ENCODE peak calls at places on chromosomes 16 and 17, in five cellular contexts. X, G, P, T and M are unnamed samples. For H3K9me3, the result is how much of the 10 kb centered on the place peaks cover.

GRCh38 chr17:51258756-51259573 is 884 bp downstream of the MBTD1 start:
- DNase-seq in X (no peak), G (no peak), P (peak), T (peak), M (peak)

GRCh38 chr17:69900829-69901228 is 174.2 kb upstream of the KCNJ16 start:
- DNase-seq in X (no peak), G (no peak), P (no peak), T (no peak), M (no peak)

GRCh38 chr17:64038331-64039105 is 18.1 kb upstream of the ICAM2 start:
- DNase-seq in X (no peak), G (no peak), P (no peak), T (no peak), M (no peak)

GRCh38 chr16:57143125-57143965 is 42.5 kb downstream of the PSME3IP1 start:
- DNase-seq in X (no peak), G (no peak), P (no peak), T (no peak), M (no peak)

GRCh38 chr17:59545942-59546341 is 19.5 kb upstream of the DHX40 start:
- DNase-seq in X (no peak), G (no peak), P (no peak), T (no peak), M (no peak)

GRCh38 chr16:48963901-48964615 is 317.6 kb downstream of the CBLN1 start:
- DNase-seq in X (peak), G (no peak), P (no peak), T (no peak), M (no peak)

GRCh38 chr16:22683258-22683657 is 130.7 kb upstream of the HS3ST2 start:
- DNase-seq in X (no peak), G (no peak), P (no peak), T (no peak), M (no peak)

GRCh38 chr16:74758801-74759200 is 15.8 kb downstream of the FA2H start:
- DNase-seq in X (no peak), G (no peak), P (no peak), T (no peak), M (no peak)

GRCh38 chr17:60442271-60443201 is 20.2 kb downstream of the CHCT1 start:
- DNase-seq in X (no peak), G (no peak), P (peak), T (no peak), M (no peak)

GRCh38 chr16:22721497-22722100 is 92.4 kb upstream of the HS3ST2 start:
- DNase-seq in X (no peak), G (no peak), P (no peak), T (no peak), M (no peak)

GRCh38 chr16:89422905-89423630 is 67.3 kb downstream of the ANKRD11 start:
- DNase-seq in X (no peak), G (no peak), P (peak), T (no peak), M (no peak)

GRCh38 chr16:87182759-87183158 is 134.4 kb downstream of the C16orf95 start:
- DNase-seq in X (no peak), G (no peak), P (no peak), T (no peak), M (no peak)

GRCh38 chr17:6712058-6712853 is 913 bp downstream of the SLC13A5 start:
- DNase-seq in X (no peak), G (no peak), P (peak), T (no peak), M (no peak)

GRCh38 chr16:85372627-85373372 is 240.3 kb upstream of the GSE1 start:
- DNase-seq in X (no peak), G (peak), P (peak), T (peak), M (no peak)

GRCh38 chr17:33154869-33155455 is 138.1 kb downstream of the ASIC2 start:
- DNase-seq in X (no peak), G (no peak), P (no peak), T (no peak), M (no peak)

GRCh38 chr16:65767125-65767524 is 599.4 kb upstream of the CDH5 start:
- DNase-seq in X (no peak), G (no peak), P (no peak), T (no peak), M (no peak)

GRCh38 chr17:50634915-50635719 is 436 bp downstream of the ABCC3 start:
- DNase-seq in X (no peak), G (no peak), P (no peak), T (no peak), M (no peak)

GRCh38 chr17:61235821-61236197 is 163.8 kb upstream of the TBX2 start:
- DNase-seq in X (no peak), G (no peak), P (peak), T (no peak), M (no peak)

GRCh38 chr17:19706791-19707727 is 9.3 kb downstream of the SLC47A2 start:
- DNase-seq in X (no peak), G (no peak), P (no peak), T (peak), M (no peak)

GRCh38 chr17:32958418-32958817 is 30.5 kb downstream of the TMEM98 start:
- DNase-seq in X (no peak), G (no peak), P (no peak), T (no peak), M (no peak)

GRCh38 chr16:50245417-50246298 is 20.7 kb upstream of the ADCY7 start:
- DNase-seq in X (peak), G (peak), P (peak), T (peak), M (peak)

GRCh38 chr17:27218719-27219488 is 75.0 kb upstream of the WSB1 start:
- DNase-seq in X (no peak), G (no peak), P (no peak), T (no peak), M (no peak)

DNA sequence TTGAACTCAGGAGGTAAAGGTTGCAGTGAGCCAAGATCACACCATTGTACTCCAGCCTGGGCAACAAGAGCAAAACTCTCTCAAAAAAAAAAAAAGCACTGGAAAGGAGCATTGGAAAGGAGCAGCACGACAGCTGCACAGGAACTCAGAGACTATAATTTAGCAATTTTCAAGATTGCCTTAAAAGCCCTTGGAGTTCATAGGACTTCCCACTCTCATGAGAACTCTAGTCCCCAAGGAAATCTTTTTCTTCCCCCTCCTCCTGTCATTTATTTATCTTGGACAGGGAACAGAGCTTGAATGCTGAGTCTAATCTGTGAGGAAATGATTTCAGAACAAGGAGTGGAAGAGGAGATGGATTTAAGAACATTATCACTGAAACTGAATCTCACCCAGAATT is 69.0 kb downstream of the PLXDC1 start:
- DNase-seq in X (no peak), G (no peak), P (no peak), T (no peak), M (peak)
- H3K9me3 ChIP-seq in X (under half), G (under half), P (under half), T (under half), M (under half)

GRCh38 chr17:42210046-42210445 is 15.8 kb upstream of the GHDC start:
- DNase-seq in X (no peak), G (no peak), P (no peak), T (no peak), M (no peak)

GRCh38 chr17:42214156-42214555 is 19.9 kb upstream of the GHDC start:
- DNase-seq in X (no peak), G (no peak), P (no peak), T (no peak), M (no peak)

GRCh38 chr17:42212382-42212781 is 18.1 kb upstream of the GHDC start:
- DNase-seq in X (no peak), G (no peak), P (no peak), T (no peak), M (no peak)
- TF ChIP-seq POLR2AphosphoS5 in X (no peak), G (no peak), P (no peak), T (no peak), M (no peak)

GRCh38 chr17:78892520-78892919 is 10.5 kb downstream of the CEP295NL start:
- DNase-seq in X (no peak), G (no peak), P (no peak), T (no peak), M (no peak)
- H3K27ac ChIP-seq in X (no peak), G (no peak), P (no peak), T (no peak), M (no peak)

DNA sequence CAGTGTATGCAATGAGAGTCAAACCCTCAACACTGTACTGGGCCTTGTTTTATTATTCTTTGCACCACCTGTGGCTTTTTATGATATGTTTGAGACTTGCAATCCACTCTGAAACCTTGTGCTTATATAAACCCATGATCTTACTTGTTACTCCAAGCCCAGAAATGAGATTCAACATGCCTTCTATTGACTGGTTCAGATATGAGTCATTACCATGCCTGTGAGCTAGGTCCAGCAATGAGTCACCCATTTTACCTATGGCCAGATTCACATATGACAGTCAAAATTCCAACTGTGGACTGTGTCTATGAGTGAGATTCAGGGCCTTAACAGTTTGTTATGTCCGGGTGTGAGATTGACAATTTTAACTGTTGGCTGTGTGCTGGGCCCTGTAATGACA is 1846.1 kb downstream of the TP53TG3F start:
- DNase-seq in X (no peak), G (no peak), P (no peak), T (no peak), M (no peak)
- H3K9me3 ChIP-seq in X (under half), G (under half), P (half or more), T (under half), M (under half)

DNA sequence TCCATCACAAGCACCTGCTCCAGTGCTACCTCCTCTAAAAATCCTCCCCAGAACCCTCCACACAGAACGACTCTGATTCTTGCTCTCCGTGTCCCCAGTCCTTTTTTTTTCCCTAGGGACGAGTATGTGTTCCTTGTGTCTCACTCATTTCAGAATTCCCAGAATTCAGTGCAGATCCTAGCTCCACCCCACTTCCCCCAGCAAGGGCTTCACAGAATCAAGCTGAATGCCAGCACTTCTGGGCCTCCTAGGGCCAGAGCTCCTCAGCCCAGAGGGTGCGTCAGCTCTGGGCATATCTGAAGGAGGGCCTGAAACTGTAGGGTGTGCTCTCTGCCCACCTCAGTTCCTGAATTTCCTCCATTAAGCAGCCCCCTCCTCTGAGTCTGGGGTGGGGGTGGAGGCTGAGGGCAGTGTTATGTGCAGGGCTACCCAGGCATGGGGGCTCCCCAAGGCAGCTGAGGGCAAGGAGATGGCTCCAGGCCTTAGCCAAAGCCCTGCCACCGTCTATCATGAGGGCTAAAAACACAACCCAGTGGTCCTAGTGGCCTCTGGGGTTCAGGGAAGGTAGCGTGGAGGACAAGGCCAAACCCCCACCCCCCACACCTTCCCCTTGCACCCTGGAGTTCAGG is 6.5 kb downstream of the UNC119 start:
- DNase-seq in X (no peak), G (no peak), P (no peak), T (peak), M (no peak)
- TF ChIP-seq POLR2AphosphoS5 in X (no peak), G (no peak), P (no peak), T (no peak), M (no peak)

GRCh38 chr16:31869511-31870201 is 4.0 kb upstream of the ZNF267 start:
- DNase-seq in X (no peak), G (no peak), P (no peak), T (no peak), M (peak)
- H3K27ac ChIP-seq in X (no peak), G (peak), P (no peak), T (no peak), M (peak)

DNA sequence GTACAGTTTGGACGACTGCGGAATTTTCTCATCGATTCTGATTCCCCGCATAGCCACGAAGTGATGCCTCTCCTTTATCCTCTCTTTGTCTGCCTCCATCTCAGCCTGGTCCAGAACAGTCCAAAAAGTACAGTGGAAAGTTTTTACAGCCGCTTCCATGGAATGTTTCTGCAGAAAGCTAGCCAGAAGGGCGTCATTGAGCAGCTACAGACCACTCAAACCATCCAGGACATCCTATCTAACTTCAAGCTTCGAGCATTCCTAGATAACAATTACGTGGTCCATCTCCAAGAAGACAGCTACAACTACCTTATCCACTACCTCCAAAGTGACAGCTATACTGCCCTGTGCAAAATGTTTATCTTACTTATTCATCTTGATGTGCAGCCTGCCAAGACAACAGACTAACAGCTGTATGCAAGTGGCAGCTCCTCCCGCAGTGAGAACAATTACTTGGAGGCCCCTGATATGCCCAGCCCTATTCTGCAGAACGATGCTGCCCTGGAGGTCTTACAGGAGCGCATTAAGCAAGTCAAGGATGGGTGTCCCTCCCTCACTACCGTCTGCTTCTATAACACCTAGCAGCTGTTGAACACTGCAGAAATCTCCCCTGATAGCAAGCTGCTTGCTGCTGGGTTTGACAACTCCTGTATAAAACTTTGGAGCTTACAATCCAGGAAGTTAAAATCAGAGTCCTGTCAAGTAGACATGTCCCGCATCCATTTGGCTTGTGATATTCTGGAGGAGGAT is 38.9 kb downstream of the SLFN12L start:
- DNase-seq in X (no peak), G (no peak), P (no peak), T (no peak), M (no peak)
- H3K9me3 ChIP-seq in X (under half), G (under half), P (under half), T (under half), M (under half)

DNA sequence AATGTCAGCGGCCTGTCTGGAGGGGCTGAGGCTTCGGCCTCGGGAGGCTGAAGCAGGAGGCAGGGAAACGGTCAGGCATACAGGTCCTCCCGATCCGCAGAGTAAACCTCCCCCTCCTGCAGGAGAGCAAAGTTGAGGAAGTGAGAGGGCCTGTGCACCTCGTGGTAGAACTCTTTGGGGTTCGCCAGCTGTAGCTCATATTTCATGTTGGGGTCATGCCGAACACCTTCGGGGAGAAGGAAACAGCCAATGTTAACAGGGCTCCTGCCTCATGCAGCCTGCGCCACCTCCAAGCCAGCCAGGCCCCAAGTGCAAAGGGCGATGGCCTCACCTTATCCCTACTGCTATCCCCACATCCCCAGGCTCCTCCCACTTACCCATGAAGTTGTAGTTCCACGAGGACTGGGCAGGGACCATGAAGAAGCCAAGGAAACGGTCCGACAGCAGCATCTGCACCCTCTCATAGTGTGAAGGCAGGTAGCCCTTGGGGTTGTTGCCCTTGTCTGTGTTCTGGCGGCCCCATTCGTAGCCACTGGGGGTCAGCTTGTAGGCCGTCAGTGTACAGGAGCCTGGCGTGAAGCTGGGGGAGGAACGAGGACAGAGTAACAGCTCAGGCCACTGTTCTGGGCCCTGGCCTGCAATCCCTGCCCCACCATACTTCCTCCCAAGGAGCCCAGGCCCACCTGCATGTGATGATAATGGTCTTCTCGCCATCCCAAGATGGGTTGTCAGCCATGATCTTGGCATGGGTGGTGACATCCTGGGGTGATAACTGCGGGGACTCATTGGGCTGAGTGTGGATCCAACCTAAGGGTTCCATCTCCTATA is 1.3 kb upstream of the RILP start:
- DNase-seq in X (no peak), G (no peak), P (no peak), T (peak), M (no peak)
- TF ChIP-seq POLR2AphosphoS5 in X (no peak), G (no peak), P (no peak), T (no peak), M (no peak)

GRCh38 chr17:77394540-77395295 is 253.9 kb downstream of the SEC14L1 start:
- DNase-seq in X (peak), G (peak), P (peak), T (no peak), M (no peak)
- H3K27ac ChIP-seq in X (peak), G (peak), P (peak), T (no peak), M (no peak)

DNA sequence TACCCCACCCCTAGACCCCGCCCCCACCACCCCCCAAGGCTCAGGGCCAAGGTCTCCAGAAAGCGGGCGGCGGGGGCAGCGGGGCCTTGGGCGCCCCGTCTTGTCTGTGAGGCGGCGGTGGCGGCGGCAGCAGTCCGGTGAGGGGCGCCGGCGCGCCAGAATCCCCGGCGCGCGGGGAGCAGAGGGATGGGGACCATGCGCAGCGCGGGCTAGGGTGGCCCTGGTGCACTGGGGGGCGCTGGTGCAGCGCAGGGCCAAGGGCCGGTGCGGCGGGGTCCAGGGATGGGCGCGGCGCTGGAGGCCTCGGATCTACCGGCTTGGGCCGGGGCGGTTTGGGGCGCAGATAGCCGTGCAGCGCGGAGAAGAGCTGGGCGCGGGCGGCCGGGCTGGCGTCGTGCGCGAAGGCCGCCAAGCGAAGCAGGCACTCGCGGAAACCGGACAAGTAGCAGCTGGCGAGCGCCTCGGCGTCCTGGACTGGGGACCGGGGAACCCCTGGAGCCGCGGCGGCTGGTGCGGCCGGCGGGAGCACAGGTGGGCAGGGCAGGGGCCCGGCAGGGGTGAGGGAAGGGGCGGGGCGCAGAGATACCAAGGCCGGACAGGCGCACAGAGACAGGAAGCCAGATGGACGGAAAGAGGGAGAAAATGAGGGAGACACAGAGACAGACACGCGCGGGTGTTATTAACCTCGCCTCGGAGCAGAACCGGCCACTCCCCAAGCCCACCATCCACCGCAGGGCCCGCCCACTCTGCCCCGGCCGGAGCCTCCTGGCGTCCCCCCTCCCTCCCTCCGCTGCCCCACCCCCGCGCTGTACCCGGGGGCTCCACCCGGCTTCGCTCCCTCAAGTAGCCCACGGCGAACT is 2.1 kb downstream of the HES7 start:
- DNase-seq in X (peak), G (no peak), P (no peak), T (peak), M (peak)
- H3K9me3 ChIP-seq in X (under half), G (under half), P (under half), T (under half), M (under half)